ENCODE peak calls at places on chromosomes 3 and 15, in six cellular contexts. Q, B, Z, F, K and W are unnamed samples.

GRCh38 chr15:98800437-98801233 is 152.3 kb downstream of the IGF1R start:
- DNase-seq in Q (no peak), B (peak; percentile 48), Z (peak; percentile 54), F (peak; percentile 98), K (peak; percentile 59), W (peak; percentile 86)

GRCh38 chr15:39261397-39261796 is 319.5 kb upstream of the THBS1 start:
- DNase-seq in Q (no peak), B (no peak), Z (no peak), F (peak; percentile 90), K (no peak), W (no peak)

GRCh38 chr15:90063733-90064247 is 38.5 kb downstream of the IDH2 start:
- DNase-seq in Q (peak; percentile 37), B (no peak), Z (no peak), F (no peak), K (no peak), W (no peak)

GRCh38 chr3:30199096-30199734 is 407.2 kb upstream of the TGFBR2 start:
- DNase-seq in Q (peak; percentile 22), B (peak; percentile 74), Z (peak; percentile 49), F (peak; percentile 78), K (peak; percentile 27), W (no peak)

GRCh38 chr15:90955911-90956310 is 1.2 kb downstream of the RCCD1 start:
- DNase-seq in Q (no peak), B (peak; percentile 66), Z (peak; percentile 35), F (no peak), K (no peak), W (no peak)

GRCh38 chr3:167787440-167787839 is 51.9 kb downstream of the SERPINI1 start:
- DNase-seq in Q (no peak), B (no peak), Z (peak; percentile 4), F (no peak), K (no peak), W (no peak)

GRCh38 chr3:168424059-168424765 is 328.5 kb upstream of the GOLIM4 start:
- DNase-seq in Q (no peak), B (no peak), Z (no peak), F (no peak), K (no peak), W (no peak)

GRCh38 chr15:59296181-59296617 is 76.5 kb downstream of the MYO1E start:
- DNase-seq in Q (no peak), B (no peak), Z (no peak), F (peak; percentile 90), K (no peak), W (no peak)

GRCh38 chr3:10992017-10992945 is at the start of gene SLC6A1:
- DNase-seq in Q (no peak), B (no peak), Z (no peak), F (no peak), K (no peak), W (no peak)

GRCh38 chr15:32651229-32651837 is 9.8 kb downstream of the SCG5 start:
- DNase-seq in Q (no peak), B (peak; percentile 56), Z (peak; percentile 48), F (peak; percentile 54), K (peak; percentile 23), W (no peak)

GRCh38 chr3:160150525-160150924 is 74.7 kb upstream of the C3orf80 start:
- DNase-seq in Q (no peak), B (no peak), Z (no peak), F (peak; percentile 56), K (no peak), W (no peak)

GRCh38 chr3:65635661-65636060 is 403.1 kb downstream of the MAGI1 start:
- DNase-seq in Q (no peak), B (no peak), Z (no peak), F (no peak), K (no peak), W (no peak)

GRCh38 chr15:80507638-80508316 is 103.6 kb downstream of the ARNT2 start:
- DNase-seq in Q (peak; percentile 48), B (no peak), Z (no peak), F (no peak), K (no peak), W (no peak)

GRCh38 chr15:75733761-75734651 is 21.4 kb upstream of the CSPG4 start:
- DNase-seq in Q (no peak), B (no peak), Z (no peak), F (no peak), K (no peak), W (no peak)

GRCh38 chr3:73214846-73215245 is 153.4 kb downstream of the EBLN2 start:
- DNase-seq in Q (no peak), B (no peak), Z (no peak), F (no peak), K (no peak), W (no peak)

GRCh38 chr3:60215952-60216351 is 1035.3 kb downstream of the FHIT start:
- DNase-seq in Q (no peak), B (no peak), Z (no peak), F (no peak), K (no peak), W (no peak)

GRCh38 chr3:99175276-99175801 is 273.8 kb upstream of the DCBLD2 start:
- DNase-seq in Q (no peak), B (no peak), Z (no peak), F (peak; percentile 78), K (no peak), W (no peak)

GRCh38 chr15:52020253-52021085 is 1.4 kb downstream of the MAPK6 start:
- DNase-seq in Q (no peak), B (no peak), Z (no peak), F (peak; percentile 69), K (no peak), W (peak; percentile 90)

GRCh38 chr3:46059432-46059831 is 32.1 kb upstream of the XCR1 start:
- DNase-seq in Q (no peak), B (no peak), Z (no peak), F (no peak), K (no peak), W (no peak)

GRCh38 chr3:127041264-127041820 is 58.4 kb downstream of the PLXNA1 start:
- DNase-seq in Q (no peak), B (no peak), Z (no peak), F (no peak), K (no peak), W (no peak)

GRCh38 chr3:25511972-25512721 is 84.1 kb downstream of the RARB start:
- DNase-seq in Q (no peak), B (no peak), Z (no peak), F (no peak), K (no peak), W (no peak)

GRCh38 chr3:148861277-148861869 is 3.7 kb upstream of the CPA3 start:
- DNase-seq in Q (no peak), B (no peak), Z (peak; percentile 29), F (peak; percentile 60), K (peak; percentile 40), W (no peak)

GRCh38 chr3:36804295-36805055 is 40.1 kb upstream of the DCLK3 start:
- DNase-seq in Q (no peak), B (no peak), Z (no peak), F (no peak), K (no peak), W (no peak)

GRCh38 chr3:25009665-25010064 is 418.4 kb upstream of the RARB start:
- DNase-seq in Q (no peak), B (no peak), Z (no peak), F (no peak), K (no peak), W (no peak)

GRCh38 chr3:126934149-126934548 is 48.8 kb upstream of the PLXNA1 start:
- DNase-seq in Q (no peak), B (no peak), Z (no peak), F (no peak), K (no peak), W (no peak)

GRCh38 chr3:129892857-129893615 is 475 bp downstream of the TMCC1 start:
- DNase-seq in Q (peak; percentile 24), B (no peak), Z (peak; percentile 36), F (peak; percentile 56), K (no peak), W (no peak)
- TF ChIP-seq POLR2A in Q (no peak), B (no peak), Z (no peak), F (peak; percentile 69), K (peak; percentile 12), W (peak; percentile 34)

GRCh38 chr3:43035801-43036340 is 56.8 kb downstream of the GASK1A start:
- DNase-seq in Q (no peak), B (no peak), Z (no peak), F (no peak), K (no peak), W (peak; percentile 60)

GRCh38 chr3:43034911-43035310 is 55.8 kb downstream of the GASK1A start:
- DNase-seq in Q (no peak), B (no peak), Z (no peak), F (no peak), K (no peak), W (peak; percentile 87)

GRCh38 chr3:43041517-43041916 is 62.4 kb downstream of the GASK1A start:
- DNase-seq in Q (no peak), B (no peak), Z (no peak), F (no peak), K (no peak), W (no peak)

GRCh38 chr3:43036621-43037331 is 57.7 kb downstream of the GASK1A start:
- DNase-seq in Q (no peak), B (no peak), Z (no peak), F (no peak), K (no peak), W (peak; percentile 70)

DNA sequence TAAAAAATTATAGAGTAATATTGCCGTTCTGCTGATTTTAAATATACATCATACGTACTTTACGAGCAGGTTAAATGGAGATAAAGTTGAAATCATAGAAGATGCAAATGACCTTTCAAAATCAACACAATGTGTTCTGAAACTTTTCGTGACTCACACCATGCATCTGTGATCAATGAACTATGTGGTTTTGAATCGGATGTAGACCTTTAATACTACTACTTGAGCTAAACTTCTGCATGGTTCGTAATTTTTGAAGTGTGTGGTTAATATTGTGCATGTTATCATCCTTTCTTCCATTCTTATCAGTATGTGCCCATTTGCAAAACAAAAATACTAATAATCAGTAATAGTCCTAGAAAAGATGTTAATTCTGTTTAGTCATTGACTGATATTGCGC is 58.9 kb downstream of the GASK1A start:
- DNase-seq in Q (no peak), B (no peak), Z (no peak), F (no peak), K (no peak), W (no peak)
- TF ChIP-seq POLR2AphosphoS5 in Q (no peak), B (no peak), Z (no peak), F (no peak), K (no peak), W (no peak)

GRCh38 chr15:73539726-73540125 is 93.5 kb downstream of the NPTN start:
- DNase-seq in Q (no peak), B (no peak), Z (no peak), F (no peak), K (no peak), W (no peak)
- TF ChIP-seq POLR2A in Q (no peak), B (no peak), Z (no peak), F (no peak), K (no peak), W (no peak)

GRCh38 chr15:83295417-83295816 is 11.0 kb upstream of the BNC1 start:
- DNase-seq in Q (no peak), B (no peak), Z (no peak), F (no peak), K (no peak), W (no peak)

GRCh38 chr15:83289160-83289559 is 4.7 kb upstream of the BNC1 start:
- DNase-seq in Q (no peak), B (no peak), Z (no peak), F (no peak), K (no peak), W (no peak)

GRCh38 chr15:83288381-83288801 is 3.9 kb upstream of the BNC1 start:
- DNase-seq in Q (peak; percentile 86), B (no peak), Z (no peak), F (no peak), K (no peak), W (no peak)

GRCh38 chr15:83290236-83290635 is 5.8 kb upstream of the BNC1 start:
- DNase-seq in Q (no peak), B (no peak), Z (no peak), F (no peak), K (no peak), W (no peak)

GRCh38 chr15:83292317-83292716 is 7.9 kb upstream of the BNC1 start:
- DNase-seq in Q (no peak), B (no peak), Z (no peak), F (no peak), K (no peak), W (no peak)
- TF ChIP-seq POLR2AphosphoS5 in Q (no peak), B (no peak), Z (no peak), F (no peak), K (no peak), W (no peak)